ENCODE peak calls at places on chromosomes 6 and 20, in eight cellular contexts. N, C, K, Z, U, B, R and G are unnamed samples.

GRCh38 chr6:146543211-146543939 is at the start of gene RAB32:
- DNase-seq in B (peak; percentile 93), Z (peak; percentile 92), K (peak; percentile 6), U (peak; percentile 80), C (peak; percentile 96), N (no peak), R (peak; percentile 94), G (peak; percentile 50)

GRCh38 chr6:30960907-30961673 is 20.3 kb downstream of the MUCL3 start:
- DNase-seq in C (no peak), U (peak; percentile 30), B (peak; percentile 15), Z (no peak), R (peak; percentile 25), N (no peak), K (no peak), G (no peak)

GRCh38 chr20:48331518-48332286 is 496.1 kb downstream of the PREX1 start:
- DNase-seq in Z (no peak), B (no peak), C (no peak), R (no peak), N (no peak), K (no peak), U (no peak), G (no peak)

GRCh38 chr6:82924799-82925535 is 140.7 kb downstream of the UBE3D start:
- DNase-seq in B (peak; percentile 65), U (no peak), R (peak; percentile 27), N (no peak), C (no peak), Z (no peak), K (no peak), G (no peak)

GRCh38 chr6:29964904-29965872 is 22.9 kb downstream of the HLA-A start:
- DNase-seq in C (peak; percentile 90), U (peak; percentile 80), Z (peak; percentile 93), B (peak; percentile 86), R (peak; percentile 98), K (peak; percentile 81), N (peak; percentile 74), G (peak; percentile 67)

GRCh38 chr20:1952737-1953530 is 40.9 kb downstream of the PDYN start:
- DNase-seq in Z (no peak), R (no peak), K (peak; percentile 47), U (no peak), C (peak; percentile 22), N (no peak), B (no peak), G (no peak)

GRCh38 chr6:28295326-28295725 is 14.0 kb downstream of the PGBD1 start:
- DNase-seq in Z (no peak), K (no peak), U (no peak), N (no peak), C (no peak), B (no peak), R (no peak), G (no peak)

GRCh38 chr6:49565855-49566254 is 15.4 kb downstream of the C6orf141 start:
- DNase-seq in N (no peak), R (no peak), C (no peak), U (no peak), Z (no peak), B (peak; percentile 59), K (no peak), G (no peak)

GRCh38 chr6:84350397-84350796 is 123.0 kb upstream of the CEP162 start:
- DNase-seq in Z (no peak), R (no peak), U (no peak), C (no peak), B (no peak), K (no peak), N (no peak), G (no peak)

GRCh38 chr6:112717856-112718255 is 370.7 kb downstream of the RFPL4B start:
- DNase-seq in R (no peak), K (no peak), Z (no peak), U (no peak), N (no peak), B (no peak), C (no peak), G (no peak)

GRCh38 chr6:169240125-169240524 is 13.5 kb downstream of the THBS2 start:
- DNase-seq in N (no peak), R (no peak), K (no peak), U (no peak), B (no peak), Z (no peak), C (no peak), G (no peak)

GRCh38 chr6:138818496-138819194 is 22.8 kb downstream of the ECT2L start:
- DNase-seq in N (no peak), U (no peak), C (no peak), Z (peak; percentile 16), K (peak; percentile 46), B (no peak), R (peak; percentile 33), G (no peak)

GRCh38 chr6:107443066-107443903 is 16.1 kb downstream of the PDSS2 start:
- DNase-seq in B (peak; percentile 64), C (no peak), Z (no peak), R (no peak), K (no peak), N (no peak), U (peak; percentile 11), G (no peak)

GRCh38 chr6:119240257-119241123 is 109.1 kb downstream of the MAN1A1 start:
- DNase-seq in K (no peak), N (no peak), C (no peak), B (peak; percentile 33), Z (no peak), U (no peak), R (no peak), G (no peak)

GRCh38 chr20:56420028-56420427 is 8.0 kb downstream of the CASS4 start:
- DNase-seq in U (no peak), N (no peak), K (no peak), R (no peak), Z (no peak), C (no peak), B (no peak), G (no peak)

GRCh38 chr20:37007898-37008649 is 56.6 kb upstream of the SAMHD1 start:
- DNase-seq in K (peak; percentile 34), C (no peak), Z (no peak), B (peak; percentile 49), R (peak; percentile 74), U (peak; percentile 43), N (peak; percentile 35), G (peak; percentile 22)

GRCh38 chr20:13009682-13010406 is 1.1 kb downstream of the SPTLC3 start:
- DNase-seq in N (no peak), B (peak; percentile 95), R (peak; percentile 84), U (peak; percentile 90), K (peak; percentile 47), C (peak; percentile 65), Z (peak; percentile 44), G (no peak)

GRCh38 chr20:45878076-45878731 is 2.8 kb upstream of the ZSWIM1 start:
- DNase-seq in Z (no peak), U (no peak), K (no peak), B (no peak), R (no peak), C (no peak), N (no peak), G (no peak)

GRCh38 chr6:150091466-150091865 is 22.5 kb upstream of the ULBP3 start:
- DNase-seq in U (no peak), C (no peak), K (no peak), R (no peak), B (no peak), Z (no peak), N (no peak), G (no peak)

GRCh38 chr20:38023181-38024085 is 9.8 kb downstream of the TTI1 start:
- DNase-seq in B (peak; percentile 76), K (no peak), U (peak; percentile 62), Z (no peak), R (no peak), N (no peak), C (no peak), G (no peak)

DNA sequence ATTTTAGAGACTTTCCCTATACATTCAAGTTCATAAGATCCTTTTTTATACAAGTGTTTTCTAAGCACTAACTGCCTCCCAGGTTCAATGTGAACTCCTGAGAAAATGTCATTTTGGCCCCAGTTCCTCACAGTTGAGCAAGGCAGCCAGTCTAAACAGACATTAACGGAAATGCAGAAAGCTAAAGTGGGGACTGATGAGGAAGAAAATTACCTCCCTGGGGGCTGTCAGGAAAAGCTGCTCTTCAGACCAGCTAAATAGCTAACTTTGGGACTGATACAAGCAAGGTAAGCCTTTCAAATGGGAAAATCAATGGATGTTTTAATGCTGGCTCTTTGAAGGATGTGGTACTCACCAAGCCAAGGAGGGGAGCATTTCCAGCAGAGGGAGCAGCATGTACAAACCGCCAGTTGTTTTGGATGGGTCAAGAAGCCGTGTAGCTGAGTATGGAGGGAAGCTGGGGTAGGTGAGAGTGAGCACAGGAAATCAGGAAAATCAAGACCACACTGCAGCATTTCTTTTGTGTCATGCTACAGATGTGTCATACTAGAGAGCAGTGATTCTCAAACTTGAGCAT is 180.8 kb upstream of the CHD6 start:
- DNase-seq in Z (no peak), R (no peak), N (no peak), U (no peak), C (no peak), K (no peak), B (no peak), G (no peak)
- TF ChIP-seq CTCF in Z (no peak), R (no peak), N (no peak), U (no peak), C (no peak), K (no peak), B (no peak), G (no peak)

DNA sequence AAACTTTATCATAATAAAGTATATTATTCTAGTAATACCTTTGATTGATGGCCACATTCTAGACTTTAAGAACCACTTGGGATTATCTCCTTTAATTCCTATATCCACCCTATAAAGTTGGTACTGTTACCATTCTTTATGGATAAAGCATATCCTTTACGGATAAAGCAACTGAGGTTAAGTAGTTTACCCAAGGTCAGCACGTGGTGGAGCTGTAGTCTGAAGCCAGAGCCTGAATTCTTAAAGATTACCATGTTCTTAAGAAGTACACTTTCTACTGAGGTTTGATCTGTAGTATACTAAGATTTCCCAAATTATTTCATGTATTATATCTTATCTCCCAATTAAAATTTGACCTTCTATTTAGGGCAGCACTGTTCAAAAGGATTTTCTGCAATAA is 3.0 kb upstream of the NCOA7 start:
- DNase-seq in N (no peak), U (no peak), B (peak; percentile 68), C (no peak), Z (no peak), K (no peak), R (no peak), G (no peak)
- TF ChIP-seq CTCF in N (no peak), U (peak; percentile 46), B (no peak), C (no peak), Z (no peak), K (no peak), R (no peak), G (no peak)

GRCh38 chr6:42084889-42085288 is 34.6 kb downstream of the TAF8 start:
- DNase-seq in B (peak; percentile 24), U (no peak), N (no peak), Z (no peak), C (no peak), K (no peak), R (no peak), G (no peak)
- TF ChIP-seq CTCF in B (peak; percentile 22), U (no peak), N (no peak), Z (no peak), C (no peak), K (no peak), R (no peak), G (no peak)

DNA sequence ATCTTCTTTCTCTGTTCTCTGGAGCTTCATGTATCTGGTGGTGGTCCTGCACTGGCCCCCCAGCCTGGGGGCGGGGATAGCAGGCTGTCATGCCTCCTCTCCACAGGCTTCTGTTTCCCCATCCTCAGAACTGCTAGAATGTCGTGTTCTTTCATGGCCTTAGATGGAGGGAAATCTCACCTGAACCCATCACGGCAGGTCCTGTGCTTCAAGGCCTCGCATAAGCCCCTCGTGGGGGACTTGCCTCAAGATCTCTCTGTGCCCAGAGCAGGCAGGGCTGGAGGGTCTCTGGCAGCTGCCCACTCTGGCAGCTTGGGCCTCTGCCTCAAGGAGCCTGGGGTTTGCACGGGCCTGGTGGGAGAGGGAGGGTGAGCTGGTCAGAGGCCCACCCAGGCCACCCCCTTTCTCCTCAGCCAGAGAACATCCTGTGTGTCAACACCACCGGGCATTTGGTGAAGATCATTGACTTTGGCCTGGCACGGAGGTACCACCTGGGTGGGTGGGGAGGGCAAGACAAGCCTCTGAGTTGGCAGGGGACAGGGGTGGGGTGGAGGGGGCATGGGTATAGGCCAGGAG is 11.3 kb downstream of the MYLK2 start:
- DNase-seq in U (no peak), Z (no peak), N (no peak), C (no peak), B (no peak), K (no peak), R (no peak), G (no peak)
- TF ChIP-seq CTCF in U (no peak), Z (no peak), N (no peak), C (no peak), B (no peak), K (no peak), R (no peak), G (no peak)